ENCODE peak calls at places on chromosomes 16 and 17, in four cellular contexts. L, B, E and N are unnamed samples.

GRCh38 chr17:606501-607243 is 108.0 kb downstream of the VPS53 start:
- DNase-seq in B (no peak), E (no peak), L (no peak), N (no peak)

GRCh38 chr17:74924250-74924948 is at the start of gene OTOP2:
- DNase-seq in E (no peak), B (peak; percentile 45), L (no peak), N (no peak)

GRCh38 chr16:11667221-11667823 is 933 bp upstream of the SNN start:
- DNase-seq in B (no peak), L (no peak), E (no peak), N (no peak)

GRCh38 chr17:49498037-49498615 is 3.0 kb downstream of the NGFR start:
- DNase-seq in L (no peak), E (no peak), B (no peak), N (no peak)

GRCh38 chr17:82370471-82371332 is 863 bp upstream of the UTS2R start:
- DNase-seq in E (no peak), B (no peak), L (no peak), N (no peak)

GRCh38 chr17:75910699-75911098 is 6.0 kb upstream of the MRPL38 start:
- DNase-seq in L (no peak), E (no peak), B (no peak), N (no peak)

GRCh38 chr16:81520151-81520470 is 75.5 kb downstream of the CMIP start:
- DNase-seq in B (no peak), L (no peak), E (no peak), N (no peak)

GRCh38 chr17:43438626-43439529 is 40.1 kb downstream of the ARL4D start:
- DNase-seq in E (no peak), L (no peak), B (no peak), N (no peak)

GRCh38 chr16:5069854-5070253 is 1.8 kb upstream of the ALG1 start:
- DNase-seq in B (no peak), E (no peak), L (no peak), N (no peak)

GRCh38 chr16:72400257-72401078 is 228.5 kb upstream of the PMFBP1 start:
- DNase-seq in B (no peak), E (peak; percentile 27), L (peak; percentile 48), N (no peak)

GRCh38 chr16:87824991-87825841 is 44.1 kb downstream of the SLC7A5 start:
- DNase-seq in L (no peak), B (no peak), E (no peak), N (no peak)

GRCh38 chr16:55351936-55352335 is 27.9 kb downstream of the IRX6 start:
- DNase-seq in E (no peak), L (no peak), B (no peak), N (no peak)

GRCh38 chr17:76446449-76447231 is 6.3 kb downstream of the UBE2O start:
- DNase-seq in L (no peak), E (peak; percentile 81), B (no peak), N (peak; percentile 86)

GRCh38 chr17:15966879-15967248 is 21.9 kb downstream of the ADORA2B start:
- DNase-seq in B (no peak), E (no peak), L (no peak), N (no peak)

GRCh38 chr16:86951831-86952598 is 365.2 kb downstream of the C16orf95 start:
- DNase-seq in B (no peak), L (peak; percentile 87), E (no peak), N (peak; percentile 19)

GRCh38 chr16:70573451-70574121 is 50.0 kb downstream of the SF3B3 start:
- DNase-seq in B (peak; percentile 77), L (peak; percentile 94), E (no peak), N (peak; percentile 13)

GRCh38 chr16:27408602-27409031 is 6.6 kb downstream of the IL21R start:
- DNase-seq in B (no peak), E (no peak), L (no peak), N (no peak)

GRCh38 chr17:79827179-79827578 is 12.1 kb downstream of the CBX4 start:
- DNase-seq in B (no peak), L (no peak), E (no peak), N (no peak)

GRCh38 chr16:15644306-15644961 is 1.5 kb upstream of the MARF1 start:
- DNase-seq in E (no peak), B (no peak), L (no peak), N (no peak)

GRCh38 chr16:995087-995486 is 13.5 kb downstream of the SOX8 start:
- DNase-seq in L (no peak), E (no peak), B (no peak), N (no peak)

GRCh38 chr17:2237960-2238359 is 65.6 kb downstream of the SMG6 start:
- DNase-seq in B (no peak), L (no peak), E (no peak), N (no peak)

GRCh38 chr16:85291302-85292148 is 179.3 kb upstream of the CIBAR2 start:
- DNase-seq in B (peak; percentile 58), E (no peak), L (no peak), N (no peak)

GRCh38 chr17:22692066-22692800 is 999.9 kb downstream of the KCNJ18 start:
- DNase-seq in B (no peak), L (no peak), E (no peak), N (no peak)

GRCh38 chr16:82192665-82193064 is 22.6 kb upstream of the MPHOSPH6 start:
- DNase-seq in B (no peak), L (peak; percentile 44), E (no peak), N (peak; percentile 33)

GRCh38 chr16:72921620-72922019 is 126.3 kb downstream of the ZFHX3 start:
- DNase-seq in L (no peak), B (peak; percentile 29), E (no peak), N (no peak)

GRCh38 chr17:78504156-78504925 is 72.9 kb downstream of the DNAH17 start:
- DNase-seq in E (no peak), L (no peak), B (no peak), N (no peak)

GRCh38 chr17:17073006-17073626 is 30.9 kb downstream of the MPRIP start:
- DNase-seq in E (no peak), L (no peak), B (no peak), N (no peak)

GRCh38 chr17:81059026-81059425 is 24.1 kb downstream of the BAIAP2 start:
- DNase-seq in L (no peak), B (no peak), E (no peak), N (no peak)

GRCh38 chr17:2055494-2056220 is 754 bp downstream of the HIC1 start:
- DNase-seq in L (no peak), B (peak; percentile 70), E (no peak), N (no peak)

GRCh38 chr17:17503566-17504130 is 7.5 kb upstream of the RASD1 start:
- DNase-seq in L (no peak), E (no peak), B (no peak), N (no peak)

GRCh38 chr17:31715436-31715835 is 143.6 kb downstream of the COPRS start:
- DNase-seq in L (no peak), E (no peak), B (no peak), N (no peak)

GRCh38 chr17:48526986-48527741 is 3.6 kb downstream of the HOXB1 start:
- DNase-seq in E (no peak), B (no peak), L (no peak), N (no peak)

GRCh38 chr17:45231481-45232116 is 9.9 kb downstream of the FMNL1 start:
- DNase-seq in E (no peak), L (no peak), B (no peak), N (no peak)

GRCh38 chr16:4529085-4530060 is 9.2 kb downstream of the CDIP1 start:
- DNase-seq in L (peak; percentile 49), B (no peak), E (no peak), N (no peak)

GRCh38 chr17:34675605-34676004 is 96.2 kb downstream of the TMEM132E start:
- DNase-seq in B (no peak), E (no peak), L (no peak), N (no peak)

GRCh38 chr17:68704897-68705296 is 103.7 kb upstream of the FAM20A start:
- DNase-seq in E (no peak), L (no peak), B (no peak), N (no peak)

GRCh38 chr17:77085916-77086432 is 54.8 kb upstream of the SEC14L1 start:
- DNase-seq in B (no peak), L (no peak), E (no peak), N (no peak)

GRCh38 chr16:85754403-85754802 is 3.5 kb upstream of the C16orf74 start:
- DNase-seq in B (no peak), E (no peak), L (no peak), N (no peak)

GRCh38 chr17:50976951-50977472 is 110.9 kb upstream of the TOB1 start:
- DNase-seq in E (no peak), B (no peak), L (no peak), N (no peak)

GRCh38 chr17:8226536-8227237 is 16.3 kb upstream of the AURKB start:
- DNase-seq in E (peak; percentile 96), B (peak; percentile 77), L (peak; percentile 78), N (no peak)
- H3K4me3 ChIP-seq in E (peak overlapping the region; percentile 49), B (peak overlapping the region; percentile 46), L (peak overlapping the region; percentile 56), N (peak overlapping the region; percentile 27)

GRCh38 chr16:83393196-83393981 is 414.4 kb upstream of the HSBP1 start:
- DNase-seq in E (no peak), L (no peak), B (no peak), N (no peak)
- TF ChIP-seq CTCF in E (no peak), L (no peak), B (no peak), N (peak; percentile 35)

DNA sequence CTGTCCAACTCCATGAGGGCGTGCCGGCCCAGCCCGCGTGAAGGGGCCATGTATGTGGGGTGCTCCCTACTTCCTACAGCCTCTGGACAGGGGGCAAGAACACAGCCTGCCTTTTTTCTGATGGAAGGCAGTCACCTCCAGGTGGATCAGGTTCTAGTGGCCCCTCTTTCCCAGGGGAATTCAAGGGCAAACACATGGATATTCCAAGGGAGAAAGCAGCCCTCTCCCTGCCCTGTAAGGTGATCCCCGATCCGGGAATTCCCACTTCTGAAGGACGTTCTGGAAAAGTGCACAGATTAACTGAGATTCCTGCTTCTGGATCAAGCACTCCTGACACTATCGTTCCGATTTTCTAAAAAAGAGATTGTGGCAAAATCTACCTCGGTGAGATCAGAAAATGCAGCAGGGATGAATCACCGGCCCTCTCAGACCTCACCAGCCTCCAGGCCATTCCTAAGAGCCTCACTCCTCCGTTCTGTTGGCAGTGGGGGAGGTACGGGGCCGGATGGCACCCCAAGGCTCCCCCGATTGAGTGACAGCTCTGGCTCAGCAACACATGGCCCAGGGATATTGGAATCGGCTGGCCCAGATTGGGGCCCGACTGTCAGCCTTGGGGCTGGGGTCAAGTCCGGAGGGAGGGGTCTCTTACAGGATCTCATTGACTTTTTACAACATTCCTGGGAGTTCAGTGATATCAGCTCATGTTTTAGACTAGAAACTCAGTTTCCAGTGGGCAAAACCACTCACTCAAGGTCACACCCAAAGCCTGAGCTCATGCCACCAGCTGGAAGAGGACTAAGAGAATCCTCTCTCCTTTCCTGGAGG is 12.3 kb downstream of the STX1B start:
- DNase-seq in B (no peak), E (no peak), L (peak; percentile 55), N (peak; percentile 69)
- H3K4me3 ChIP-seq in B (peak overlapping the region; percentile 65), E (no peak overlapping the region), L (peak overlapping the region; percentile 49), N (peak overlapping the region; percentile 72)

GRCh38 chr16:53756329-53756996 is 52.5 kb downstream of the FTO start:
- DNase-seq in B (no peak), L (no peak), E (no peak), N (peak; percentile 94)

GRCh38 chr16:53754938-53755910 is 51.3 kb downstream of the FTO start:
- DNase-seq in E (no peak), L (no peak), B (no peak), N (no peak)

GRCh38 chr16:53757971-53758609 is 54.1 kb downstream of the FTO start:
- DNase-seq in L (no peak), E (no peak), B (no peak), N (no peak)

GRCh38 chr16:53752566-53752965 is 48.6 kb downstream of the FTO start:
- DNase-seq in B (no peak), L (no peak), E (no peak), N (no peak)

GRCh38 chr16:53753431-53753830 is 49.5 kb downstream of the FTO start:
- DNase-seq in B (no peak), E (no peak), L (no peak), N (no peak)
- TF ChIP-seq CTCF in B (no peak), E (peak; percentile 20), L (no peak), N (peak; percentile 12)

GRCh38 chr17:57663326-57664070 is 81.6 kb downstream of the CCDC182 start:
- DNase-seq in L (no peak), E (no peak), B (no peak), N (no peak)
- H3K4me3 ChIP-seq in L (no peak overlapping the region), E (no peak overlapping the region), B (peak overlapping the region; percentile 37), N (peak overlapping the region; percentile 9)